ENCODE peak calls at places on chromosomes 12 and 14, in seven cellular contexts. U is SW 1271, J is amniotic epithelial cell, O is IMR-90, G is NCI-H2029 treated with DMSO at 0.1 percent for 48 hours, N is esophagus squamous epithelium, R is ELR. Z is an unnamed sample.

GRCh38 chr12:87930033-87930432 is 99.2 kb downstream of the C12orf50 start:
- DNase-seq in U (no peak), O (peak; percentile 92), N (no peak), J (peak; percentile 68), G (no peak), R (peak; percentile 64), Z (no peak)

GRCh38 chr12:108570743-108571603 is 8.6 kb downstream of the ISCU start:
- DNase-seq in N (no peak), U (peak; percentile 29), R (peak; percentile 70), O (peak; percentile 67), G (no peak), J (peak; percentile 62), Z (peak; percentile 38)

GRCh38 chr12:5059358-5059757 is 15.7 kb downstream of the KCNA5 start:
- DNase-seq in J (no peak), R (no peak), U (no peak), N (no peak), G (no peak), O (no peak), Z (no peak)

GRCh38 chr14:64005822-64006221 is 153.0 kb downstream of the SYNE2 start:
- DNase-seq in R (no peak), N (no peak), U (no peak), G (no peak), O (no peak), J (no peak), Z (no peak)

GRCh38 chr14:75277000-75277795 is 1.4 kb upstream of the FOS start:
- DNase-seq in O (peak; percentile 89), G (peak; percentile 8), U (peak; percentile 79), N (no peak), J (peak; percentile 94), R (peak; percentile 89), Z (peak; percentile 99)

GRCh38 chr12:3016191-3016590 is 57.0 kb downstream of the TEAD4 start:
- DNase-seq in U (no peak), G (no peak), O (no peak), R (no peak), N (no peak), J (no peak), Z (no peak)

GRCh38 chr12:55705802-55706402 is 1.8 kb downstream of the ITGA7 start:
- DNase-seq in N (no peak), U (no peak), R (no peak), J (no peak), O (no peak), G (no peak), Z (no peak)

GRCh38 chr14:79613625-79614024 is 597.7 kb downstream of the DIO2 start:
- DNase-seq in J (no peak), O (no peak), G (no peak), U (no peak), N (no peak), R (no peak), Z (no peak)

GRCh38 chr12:26106347-26106746 is 18.5 kb downstream of the BHLHE41 start:
- DNase-seq in O (no peak), J (no peak), G (no peak), U (no peak), N (no peak), R (no peak), Z (no peak)

GRCh38 chr14:87497301-87497700 is 495.7 kb downstream of the GALC start:
- DNase-seq in U (no peak), G (no peak), N (no peak), J (no peak), R (no peak), O (no peak), Z (no peak)

GRCh38 chr14:102969060-102969791 is 46.8 kb downstream of the AMN start:
- DNase-seq in J (no peak), O (no peak), N (no peak), G (no peak), R (no peak), U (no peak), Z (no peak)

GRCh38 chr14:68563256-68564131 is 229.4 kb downstream of the ZFP36L1 start:
- DNase-seq in G (no peak), J (peak; percentile 40), R (no peak), O (peak; percentile 35), U (no peak), N (no peak), Z (no peak)

GRCh38 chr14:95157987-95158712 is 821 bp upstream of the DICER1 start:
- DNase-seq in G (no peak), J (no peak), U (no peak), N (no peak), R (no peak), O (no peak), Z (no peak)

Z was measured in right atrium auricular region.